ENCODE peak calls at places on chromosomes 13 and 19, in nine cellular contexts. One of them, this sample, is unnamed.

GRCh38 chr19:15107056-15108010 is at the start of gene SYDE1:
- DNase-seq in HCT116: no peak
- DNase-seq in nephron progenitor cell: peak; percentile 62
- DNase-seq in A549: no peak
- DNase-seq in cardiac muscle cell: peak; percentile 73
- DNase-seq in cardiac fibroblast: peak; percentile 73
- DNase-seq in left ventricle myocardium inferior: peak; percentile 56
- DNase-seq in tibial artery: peak; percentile 80
- DNase-seq in upper lobe of right lung: no peak
- DNase-seq in this sample: no peak

GRCh38 chr19:19185853-19186728 is 5.9 kb downstream of the BORCS8 start:
- DNase-seq in HCT116: peak; percentile 50
- DNase-seq in nephron progenitor cell: peak; percentile 59
- DNase-seq in A549: no peak
- DNase-seq in cardiac muscle cell: peak; percentile 56
- DNase-seq in cardiac fibroblast: peak; percentile 59
- DNase-seq in left ventricle myocardium inferior: no peak
- DNase-seq in tibial artery: no peak
- DNase-seq in upper lobe of right lung: no peak
- DNase-seq in this sample: no peak

GRCh38 chr13:106597190-106597589 is 29.3 kb upstream of the ARGLU1 start:
- DNase-seq in HCT116: no peak
- DNase-seq in nephron progenitor cell: no peak
- DNase-seq in A549: no peak
- DNase-seq in cardiac muscle cell: no peak
- DNase-seq in cardiac fibroblast: peak; percentile 38
- DNase-seq in left ventricle myocardium inferior: peak; percentile 77
- DNase-seq in tibial artery: peak; percentile 83
- DNase-seq in upper lobe of right lung: no peak
- DNase-seq in this sample: no peak

GRCh38 chr19:28940751-28941500 is 272.0 kb downstream of the UQCRFS1 start:
- DNase-seq in HCT116: no peak
- DNase-seq in nephron progenitor cell: no peak
- DNase-seq in A549: no peak
- DNase-seq in cardiac muscle cell: no peak
- DNase-seq in cardiac fibroblast: peak; percentile 90
- DNase-seq in left ventricle myocardium inferior: no peak
- DNase-seq in tibial artery: no peak
- DNase-seq in upper lobe of right lung: no peak
- DNase-seq in this sample: no peak

GRCh38 chr19:940591-941291 is 14.9 kb downstream of the ARID3A start:
- DNase-seq in HCT116: no peak
- DNase-seq in nephron progenitor cell: no peak
- DNase-seq in A549: no peak
- DNase-seq in cardiac muscle cell: no peak
- DNase-seq in cardiac fibroblast: no peak
- DNase-seq in left ventricle myocardium inferior: peak; percentile 76
- DNase-seq in tibial artery: peak; percentile 87
- DNase-seq in upper lobe of right lung: peak; percentile 90
- DNase-seq in this sample: no peak

GRCh38 chr19:41175825-41176734 is 16.9 kb upstream of the CYP2S1 start:
- DNase-seq in HCT116: peak; percentile 92
- DNase-seq in nephron progenitor cell: peak; percentile 37
- DNase-seq in A549: peak; percentile 100
- DNase-seq in cardiac muscle cell: peak; percentile 75
- DNase-seq in cardiac fibroblast: peak; percentile 65
- DNase-seq in left ventricle myocardium inferior: peak; percentile 27
- DNase-seq in tibial artery: peak; percentile 76
- DNase-seq in upper lobe of right lung: peak; percentile 85
- DNase-seq in this sample: no peak

GRCh38 chr13:57716295-57716694 is 84.8 kb downstream of the PCDH17 start:
- DNase-seq in HCT116: no peak
- DNase-seq in nephron progenitor cell: no peak
- DNase-seq in A549: no peak
- DNase-seq in cardiac muscle cell: peak; percentile 48
- DNase-seq in cardiac fibroblast: no peak
- DNase-seq in left ventricle myocardium inferior: no peak
- DNase-seq in tibial artery: no peak
- DNase-seq in upper lobe of right lung: no peak
- DNase-seq in this sample: no peak

GRCh38 chr13:35978607-35979316 is 152.4 kb downstream of the DCLK1 start:
- DNase-seq in HCT116: peak; percentile 29
- DNase-seq in nephron progenitor cell: peak; percentile 55
- DNase-seq in A549: peak; percentile 12
- DNase-seq in cardiac muscle cell: peak; percentile 55
- DNase-seq in cardiac fibroblast: peak; percentile 88
- DNase-seq in left ventricle myocardium inferior: no peak
- DNase-seq in tibial artery: no peak
- DNase-seq in upper lobe of right lung: no peak
- DNase-seq in this sample: no peak

GRCh38 chr19:54100560-54100959 is at the start of gene OSCAR:
- DNase-seq in HCT116: no peak
- DNase-seq in nephron progenitor cell: no peak
- DNase-seq in A549: no peak
- DNase-seq in cardiac muscle cell: no peak
- DNase-seq in cardiac fibroblast: no peak
- DNase-seq in left ventricle myocardium inferior: no peak
- DNase-seq in tibial artery: no peak
- DNase-seq in upper lobe of right lung: peak; percentile 72
- DNase-seq in this sample: no peak

GRCh38 chr19:30236006-30236405 is 136.2 kb upstream of the ZNF536 start:
- DNase-seq in HCT116: no peak
- DNase-seq in nephron progenitor cell: peak; percentile 42
- DNase-seq in A549: no peak
- DNase-seq in cardiac muscle cell: peak; percentile 47
- DNase-seq in cardiac fibroblast: no peak
- DNase-seq in left ventricle myocardium inferior: no peak
- DNase-seq in tibial artery: no peak
- DNase-seq in upper lobe of right lung: no peak
- DNase-seq in this sample: no peak

GRCh38 chr19:47863514-47863936 is 4.5 kb downstream of the TPRX2 start:
- DNase-seq in HCT116: peak; percentile 72
- DNase-seq in nephron progenitor cell: peak; percentile 98
- DNase-seq in A549: peak; percentile 97
- DNase-seq in cardiac muscle cell: peak; percentile 91
- DNase-seq in cardiac fibroblast: peak; percentile 72
- DNase-seq in left ventricle myocardium inferior: peak; percentile 82
- DNase-seq in tibial artery: peak; percentile 87
- DNase-seq in upper lobe of right lung: peak; percentile 92
- DNase-seq in this sample: peak; percentile 94

GRCh38 chr13:75440100-75440499 is 41.9 kb downstream of the TBC1D4 start:
- DNase-seq in HCT116: no peak
- DNase-seq in nephron progenitor cell: no peak
- DNase-seq in A549: no peak
- DNase-seq in cardiac muscle cell: no peak
- DNase-seq in cardiac fibroblast: no peak
- DNase-seq in left ventricle myocardium inferior: no peak
- DNase-seq in tibial artery: no peak
- DNase-seq in upper lobe of right lung: no peak
- DNase-seq in this sample: no peak

DNA sequence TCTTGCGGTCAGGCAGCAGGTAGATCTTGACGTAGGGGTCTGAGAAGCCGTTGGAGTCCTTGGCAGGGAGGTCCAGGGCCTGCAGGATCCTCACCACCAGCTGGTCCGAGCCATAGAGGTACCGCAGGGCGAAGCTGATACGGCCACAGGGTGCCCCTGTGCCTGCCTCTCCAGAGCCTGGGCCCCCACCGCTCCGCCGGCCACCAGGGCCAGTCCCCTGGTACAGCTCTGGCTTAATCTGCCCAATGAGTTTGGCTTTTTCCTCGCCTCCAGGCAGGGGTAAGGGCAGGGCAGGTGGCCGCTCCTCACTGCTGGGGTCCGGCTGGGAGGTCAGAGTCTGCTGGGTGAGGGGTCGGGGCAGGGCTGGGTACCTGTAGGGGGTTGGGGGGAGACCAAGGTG is 9.9 kb downstream of the SYT3 start:
- DNase-seq in HCT116: no peak
- DNase-seq in nephron progenitor cell: no peak
- DNase-seq in A549: no peak
- DNase-seq in cardiac muscle cell: no peak
- DNase-seq in cardiac fibroblast: no peak
- DNase-seq in left ventricle myocardium inferior: no peak
- DNase-seq in tibial artery: no peak
- DNase-seq in upper lobe of right lung: no peak
- DNase-seq in this sample: no peak
- TF ChIP-seq CTCF in HCT116: no peak
- TF ChIP-seq CTCF in nephron progenitor cell: no peak
- TF ChIP-seq CTCF in A549: no peak
- TF ChIP-seq CTCF in cardiac muscle cell: no peak
- TF ChIP-seq CTCF in cardiac fibroblast: no peak
- TF ChIP-seq CTCF in left ventricle myocardium inferior: no peak
- TF ChIP-seq CTCF in tibial artery: no peak
- TF ChIP-seq CTCF in upper lobe of right lung: no peak
- TF ChIP-seq CTCF in this sample: no peak

GRCh38 chr19:17090501-17091074 is 15.0 kb downstream of the MYO9B start:
- DNase-seq in HCT116: no peak
- DNase-seq in nephron progenitor cell: no peak
- DNase-seq in A549: no peak
- DNase-seq in cardiac muscle cell: no peak
- DNase-seq in cardiac fibroblast: peak; percentile 83
- DNase-seq in left ventricle myocardium inferior: no peak
- DNase-seq in tibial artery: no peak
- DNase-seq in upper lobe of right lung: no peak
- DNase-seq in this sample: no peak
- TF ChIP-seq CTCF in HCT116: no peak
- TF ChIP-seq CTCF in nephron progenitor cell: no peak
- TF ChIP-seq CTCF in A549: no peak
- TF ChIP-seq CTCF in cardiac muscle cell: no peak
- TF ChIP-seq CTCF in cardiac fibroblast: no peak
- TF ChIP-seq CTCF in left ventricle myocardium inferior: no peak
- TF ChIP-seq CTCF in tibial artery: no peak
- TF ChIP-seq CTCF in upper lobe of right lung: no peak
- TF ChIP-seq CTCF in this sample: no peak

GRCh38 chr19:5052515-5052914 is 83.6 kb downstream of the KDM4B start:
- DNase-seq in HCT116: no peak
- DNase-seq in nephron progenitor cell: no peak
- DNase-seq in A549: no peak
- DNase-seq in cardiac muscle cell: no peak
- DNase-seq in cardiac fibroblast: no peak
- DNase-seq in left ventricle myocardium inferior: no peak
- DNase-seq in tibial artery: no peak
- DNase-seq in upper lobe of right lung: no peak
- DNase-seq in this sample: no peak
- TF ChIP-seq CTCF in HCT116: peak; percentile 38
- TF ChIP-seq CTCF in nephron progenitor cell: no peak
- TF ChIP-seq CTCF in A549: peak; percentile 9
- TF ChIP-seq CTCF in cardiac muscle cell: peak; percentile 8
- TF ChIP-seq CTCF in cardiac fibroblast: peak; percentile 12
- TF ChIP-seq CTCF in left ventricle myocardium inferior: no peak
- TF ChIP-seq CTCF in tibial artery: no peak
- TF ChIP-seq CTCF in upper lobe of right lung: no peak
- TF ChIP-seq CTCF in this sample: peak; percentile 7

DNA sequence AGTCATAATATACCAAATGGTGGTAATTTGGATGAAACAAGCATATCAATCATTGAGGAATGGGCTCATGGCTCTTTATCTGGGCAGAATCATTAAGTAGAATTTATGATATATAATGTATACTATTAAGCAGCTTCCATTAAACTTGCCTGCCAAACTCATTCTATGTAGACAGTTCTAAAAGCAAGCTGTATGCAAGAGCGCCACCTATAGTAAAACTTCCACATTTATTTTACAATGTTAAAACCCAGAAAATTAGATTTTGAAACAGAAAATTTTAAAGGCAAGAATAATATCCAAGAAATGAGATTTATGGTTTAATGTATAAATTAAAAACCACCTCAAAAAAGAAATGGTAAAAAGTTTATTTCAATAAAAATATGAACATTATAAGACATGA is 161.5 kb downstream of the MZT1 start:
- DNase-seq in HCT116: peak; percentile 10
- DNase-seq in nephron progenitor cell: peak; percentile 5
- DNase-seq in A549: no peak
- DNase-seq in cardiac muscle cell: peak; percentile 68
- DNase-seq in cardiac fibroblast: peak; percentile 42
- DNase-seq in left ventricle myocardium inferior: no peak
- DNase-seq in tibial artery: no peak
- DNase-seq in upper lobe of right lung: no peak
- DNase-seq in this sample: no peak
- TF ChIP-seq CTCF in HCT116: peak; percentile 65
- TF ChIP-seq CTCF in nephron progenitor cell: peak; percentile 80
- TF ChIP-seq CTCF in A549: peak; percentile 44
- TF ChIP-seq CTCF in cardiac muscle cell: peak; percentile 60
- TF ChIP-seq CTCF in cardiac fibroblast: peak; percentile 51
- TF ChIP-seq CTCF in left ventricle myocardium inferior: peak; percentile 56
- TF ChIP-seq CTCF in tibial artery: peak; percentile 16
- TF ChIP-seq CTCF in upper lobe of right lung: peak; percentile 53
- TF ChIP-seq CTCF in this sample: peak; percentile 72

DNA sequence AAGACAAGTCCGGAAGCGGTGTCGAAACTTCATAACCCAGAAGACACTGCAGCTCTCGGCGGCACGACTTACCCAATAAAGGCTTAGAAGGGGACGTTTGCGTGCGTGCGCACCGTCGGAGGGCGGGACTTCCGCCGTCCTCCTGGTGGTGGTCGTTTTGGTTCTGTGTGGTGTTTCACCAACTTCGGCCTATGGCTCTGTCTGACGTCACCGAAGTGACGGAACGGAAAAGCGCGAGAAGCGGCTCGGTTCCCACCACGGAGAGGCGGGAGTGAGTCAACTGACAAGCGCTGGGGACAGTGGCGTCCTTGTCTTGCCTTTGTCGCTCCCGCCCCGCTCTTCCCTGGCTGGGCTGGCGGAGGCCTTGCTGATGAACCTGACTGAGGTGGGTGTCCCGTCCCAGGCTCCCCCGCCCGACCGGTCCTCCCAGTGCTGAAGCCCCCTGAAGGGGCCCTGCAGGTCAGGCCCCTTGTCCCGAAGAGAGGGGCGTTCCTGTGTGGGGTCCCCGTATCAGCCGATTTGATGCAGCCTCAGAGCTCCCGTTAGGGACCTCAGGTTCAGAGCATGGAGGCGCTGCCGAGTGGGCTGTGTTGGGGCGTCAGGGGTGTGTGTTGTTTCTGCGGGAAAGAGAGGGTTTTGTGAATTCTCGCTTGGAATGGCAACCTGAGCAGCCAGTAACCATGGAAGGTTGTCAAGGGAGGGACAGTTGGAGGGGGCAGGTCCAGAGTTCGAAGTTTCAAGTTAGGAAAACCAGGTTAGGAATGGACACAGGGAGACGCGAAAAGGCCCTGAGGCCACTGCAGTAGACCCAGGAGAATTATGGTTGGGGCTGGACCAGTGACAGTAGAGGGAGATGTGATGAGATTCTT is at the start of gene ZNF548:
- DNase-seq in HCT116: peak; percentile 98
- DNase-seq in nephron progenitor cell: peak; percentile 97
- DNase-seq in A549: peak; percentile 85
- DNase-seq in cardiac muscle cell: peak; percentile 99
- DNase-seq in cardiac fibroblast: peak; percentile 99
- DNase-seq in left ventricle myocardium inferior: peak; percentile 96
- DNase-seq in tibial artery: peak; percentile 98
- DNase-seq in upper lobe of right lung: peak; percentile 97
- DNase-seq in this sample: peak; percentile 98
- TF ChIP-seq CTCF in HCT116: no peak
- TF ChIP-seq CTCF in nephron progenitor cell: no peak
- TF ChIP-seq CTCF in A549: no peak
- TF ChIP-seq CTCF in cardiac muscle cell: peak; percentile 24
- TF ChIP-seq CTCF in cardiac fibroblast: peak; percentile 3
- TF ChIP-seq CTCF in left ventricle myocardium inferior: peak; percentile 51
- TF ChIP-seq CTCF in tibial artery: peak; percentile 29
- TF ChIP-seq CTCF in upper lobe of right lung: peak; percentile 13
- TF ChIP-seq CTCF in this sample: peak; percentile 32